ENCODE peak calls at places on chromosomes 7 and 10, in five cellular contexts. A is Panc1; U is prostate gland; P is cardiac muscle cell; F is CD8-positive, alpha-beta T cell. B is an unnamed sample.

GRCh38 chr10:121417298-121417697 is 180.9 kb downstream of the FGFR2 start:
- DNase-seq in A (no peak), U (no peak), P (no peak), F (no peak), B (no peak)

GRCh38 chr7:69818647-69819161 is 220.4 kb downstream of the AUTS2 start:
- DNase-seq in A (no peak), U (no peak), P (no peak), F (no peak), B (no peak)

GRCh38 chr7:44195901-44196300 is 4.9 kb upstream of the YKT6 start:
- DNase-seq in A (no peak), U (no peak), P (no peak), F (no peak), B (no peak)

GRCh38 chr7:68760556-68760955 is 837.7 kb upstream of the AUTS2 start:
- DNase-seq in A (no peak), U (no peak), P (peak; percentile 29), F (no peak), B (no peak)

GRCh38 chr7:114758661-114759227 is 163.2 kb upstream of the MDFIC start:
- DNase-seq in A (no peak), U (no peak), P (no peak), F (no peak), B (no peak)

GRCh38 chr7:81573128-81573527 is 196.7 kb downstream of the HGF start:
- DNase-seq in A (no peak), U (no peak), P (no peak), F (no peak), B (no peak)

GRCh38 chr7:112204776-112205347 is 1.3 kb downstream of the DOCK4 start:
- DNase-seq in A (no peak), U (peak; percentile 15), P (peak; percentile 25), F (no peak), B (no peak)

GRCh38 chr7:157690833-157691382 is 354.1 kb downstream of the DNAJB6 start:
- DNase-seq in A (no peak), U (peak; percentile 17), P (peak; percentile 91), F (no peak), B (peak; percentile 9)

GRCh38 chr7:151732292-151732691 is 144.6 kb downstream of the PRKAG2 start:
- DNase-seq in A (no peak), U (no peak), P (no peak), F (no peak), B (no peak)

GRCh38 chr10:118568327-118568848 is 27.1 kb downstream of the PRLHR start:
- DNase-seq in A (peak; percentile 17), U (peak; percentile 53), P (peak; percentile 75), F (peak; percentile 36), B (peak; percentile 52)

GRCh38 chr7:1313591-1313990 is 80.9 kb downstream of the UNCX start:
- DNase-seq in A (no peak), U (no peak), P (no peak), F (no peak), B (no peak)

GRCh38 chr7:92259062-92259461 is 13.3 kb downstream of the ANKIB1 start:
- DNase-seq in A (no peak), U (no peak), P (no peak), F (no peak), B (no peak)

GRCh38 chr7:135359633-135360032 is 126.0 kb downstream of the STRA8 start:
- DNase-seq in A (no peak), U (no peak), P (no peak), F (no peak), B (no peak)

GRCh38 chr7:75772081-75773077 is at the start of gene CCL26:
- DNase-seq in A (peak; percentile 25), U (no peak), P (peak; percentile 79), F (no peak), B (peak; percentile 72)

GRCh38 chr7:2403718-2404648 is 572 bp downstream of the CHST12 start:
- DNase-seq in A (no peak), U (no peak), P (peak; percentile 39), F (peak; percentile 4), B (no peak)
- TF ChIP-seq CTCF in A (no peak), U (no peak), P (peak; percentile 25), F (no peak), B (no peak)

GRCh38 chr7:4882169-4882741 is 1.3 kb downstream of the RADIL start:
- DNase-seq in A (no peak), U (peak; percentile 13), P (peak; percentile 73), F (no peak), B (peak; percentile 59)
- H3K4me3 ChIP-seq in A (peak overlapping the region; percentile 36), U (peak overlapping the region; percentile 39), P (peak overlapping the region; percentile 63), F (no peak overlapping the region), B (peak overlapping the region; percentile 51)

GRCh38 chr10:36885746-36886145 is 239.7 kb upstream of the ANKRD30A start:
- DNase-seq in A (no peak), U (no peak), P (no peak), F (no peak), B (no peak)

GRCh38 chr10:36886303-36886891 is 239.0 kb upstream of the ANKRD30A start:
- DNase-seq in A (no peak), U (no peak), P (no peak), F (no peak), B (no peak)

GRCh38 chr10:36888925-36889573 is 236.3 kb upstream of the ANKRD30A start:
- DNase-seq in A (peak; percentile 13), U (no peak), P (peak; percentile 7), F (no peak), B (no peak)
- TF ChIP-seq CTCF in A (peak; percentile 70), U (no peak), P (peak; percentile 10), F (no peak), B (no peak)

DNA sequence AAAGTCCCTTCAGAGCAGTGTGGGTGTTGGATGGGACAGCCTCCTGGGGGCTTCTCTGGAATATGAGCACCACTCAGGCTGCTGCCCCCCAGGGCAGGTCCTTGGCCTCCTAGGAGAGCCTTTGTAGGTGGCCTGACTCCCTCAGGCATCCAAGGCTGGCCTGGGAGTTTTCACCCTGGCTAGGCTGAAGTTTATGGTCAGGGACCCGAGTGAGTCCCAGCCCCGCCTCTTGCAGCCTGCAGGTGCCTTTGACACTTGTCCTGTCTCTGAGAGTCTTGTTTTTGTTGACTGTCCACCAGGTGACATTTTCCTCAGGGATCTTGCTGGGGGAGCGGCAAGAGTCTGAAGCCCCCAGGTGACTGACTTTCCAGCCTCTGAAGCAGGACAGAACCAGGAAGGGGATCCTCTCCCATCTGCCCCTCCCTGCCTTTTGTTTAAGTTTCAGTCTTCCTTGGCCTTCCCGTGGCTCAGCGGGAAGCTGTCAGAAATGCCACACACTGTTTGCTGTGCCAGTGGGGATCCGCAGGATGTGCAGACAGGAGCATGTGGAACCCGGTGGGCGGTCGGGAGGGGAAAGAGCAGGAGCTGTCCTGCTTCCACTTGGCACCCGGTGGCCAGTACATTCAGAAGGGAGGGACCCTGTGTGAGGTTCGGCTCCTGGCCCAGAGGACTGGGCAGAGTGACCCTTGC is 59.5 kb downstream of the LRRC18 start:
- DNase-seq in A (no peak), U (no peak), P (no peak), F (no peak), B (no peak)
- H3K4me3 ChIP-seq in A (no peak overlapping the region), U (no peak overlapping the region), P (no peak overlapping the region), F (no peak overlapping the region), B (no peak overlapping the region)

B was measured in HFF-Myc.